ENCODE peak calls at places on chromosomes 5 and 9, in eight cellular contexts. E, I, O, Z, N, D, A and L are unnamed samples.

GRCh38 chr5:169545762-169546161 is 37.8 kb upstream of the SPDL1 start:
- DNase-seq in E (no peak), I (no peak), O (no peak), Z (peak), N (no peak), D (no peak), A (peak), L (no peak)

GRCh38 chr9:126033318-126033717 is 286.1 kb downstream of the PBX3 start:
- DNase-seq in E (no peak), I (no peak), O (no peak), Z (no peak), N (no peak), D (no peak), A (no peak), L (no peak)

GRCh38 chr5:151026674-151027073 is 6.3 kb downstream of the GPX3 start:
- DNase-seq in E (peak), I (no peak), O (no peak), Z (no peak), N (no peak), D (no peak), A (no peak), L (no peak)

GRCh38 chr9:16960084-16960483 is 89.6 kb upstream of the BNC2 start:
- DNase-seq in E (no peak), I (no peak), O (no peak), Z (peak), N (no peak), D (no peak), A (peak), L (peak)

GRCh38 chr5:32051796-32052195 is 122.3 kb downstream of the GOLPH3 start:
- DNase-seq in E (no peak), I (no peak), O (no peak), Z (no peak), N (no peak), D (no peak), A (no peak), L (no peak)

GRCh38 chr9:81239388-81239787 is 450.0 kb downstream of the TLE1 start:
- DNase-seq in E (no peak), I (no peak), O (no peak), Z (no peak), N (no peak), D (no peak), A (no peak), L (no peak)

GRCh38 chr5:139663207-139663606 is 15.1 kb downstream of the CXXC5 start:
- DNase-seq in E (no peak), I (no peak), O (no peak), Z (no peak), N (no peak), D (no peak), A (no peak), L (no peak)

GRCh38 chr5:373710-374602 is 52.4 kb downstream of the AHRR start:
- DNase-seq in E (peak), I (no peak), O (peak), Z (peak), N (peak), D (peak), A (peak), L (no peak)

GRCh38 chr5:113487411-113487778 is 858 bp downstream of the MCC start:
- DNase-seq in E (peak), I (no peak), O (peak), Z (no peak), N (peak), D (peak), A (peak), L (no peak)

GRCh38 chr5:66329078-66329477 is 185.0 kb downstream of the SREK1 start:
- DNase-seq in E (no peak), I (no peak), O (no peak), Z (no peak), N (no peak), D (no peak), A (no peak), L (no peak)

GRCh38 chr9:133122935-133123611 is 2.0 kb upstream of the RALGDS start:
- DNase-seq in E (no peak), I (no peak), O (no peak), Z (peak), N (no peak), D (no peak), A (peak), L (no peak)

GRCh38 chr9:88724241-88724805 is 189.3 kb downstream of the NXNL2 start:
- DNase-seq in E (no peak), I (no peak), O (no peak), Z (no peak), N (no peak), D (no peak), A (no peak), L (no peak)

GRCh38 chr9:98081477-98082219 is 25.1 kb downstream of the NANS start:
- DNase-seq in E (peak), I (no peak), O (no peak), Z (no peak), N (no peak), D (no peak), A (peak), L (no peak)

GRCh38 chr5:118434522-118434921 is 553.8 kb downstream of the DTWD2 start:
- DNase-seq in E (no peak), I (no peak), O (no peak), Z (no peak), N (no peak), D (no peak), A (no peak), L (no peak)